ENCODE peak calls at places on chromosomes 16 and 17, in four cellular contexts. X, V, E and A are unnamed samples.

GRCh38 chr17:79513805-79514535 is 96.9 kb downstream of the RBFOX3 start:
- DNase-seq in X (no peak), V (no peak), E (no peak), A (no peak)

GRCh38 chr16:31202402-31203385 is at the start of gene PYCARD:
- DNase-seq in X (peak), V (peak), E (peak), A (peak)

GRCh38 chr16:50368410-50369132 is at the start of gene BRD7:
- DNase-seq in X (peak), V (no peak), E (peak), A (peak)

GRCh38 chr17:20993863-20994778 is 48.7 kb downstream of the USP22 start:
- DNase-seq in X (no peak), V (no peak), E (no peak), A (no peak)

GRCh38 chr16:2001456-2002355 is 7.9 kb downstream of the ZNF598 start:
- DNase-seq in X (no peak), V (no peak), E (no peak), A (no peak)

GRCh38 chr17:29931253-29931932 is 1.4 kb upstream of the SSH2 start:
- DNase-seq in X (peak), V (peak), E (peak), A (peak)

GRCh38 chr17:18291718-18292540 is 22.9 kb downstream of the TOP3A start:
- DNase-seq in X (no peak), V (no peak), E (no peak), A (no peak)

GRCh38 chr17:63785556-63785955 is 11.6 kb downstream of the DDX42 start:
- DNase-seq in X (no peak), V (no peak), E (peak), A (peak)

GRCh38 chr17:38613981-38614779 is 8.4 kb upstream of the SRCIN1 start:
- DNase-seq in X (no peak), V (no peak), E (no peak), A (no peak)

GRCh38 chr16:10504404-10504885 is 76.0 kb downstream of the EMP2 start:
- DNase-seq in X (no peak), V (no peak), E (no peak), A (no peak)

DNA sequence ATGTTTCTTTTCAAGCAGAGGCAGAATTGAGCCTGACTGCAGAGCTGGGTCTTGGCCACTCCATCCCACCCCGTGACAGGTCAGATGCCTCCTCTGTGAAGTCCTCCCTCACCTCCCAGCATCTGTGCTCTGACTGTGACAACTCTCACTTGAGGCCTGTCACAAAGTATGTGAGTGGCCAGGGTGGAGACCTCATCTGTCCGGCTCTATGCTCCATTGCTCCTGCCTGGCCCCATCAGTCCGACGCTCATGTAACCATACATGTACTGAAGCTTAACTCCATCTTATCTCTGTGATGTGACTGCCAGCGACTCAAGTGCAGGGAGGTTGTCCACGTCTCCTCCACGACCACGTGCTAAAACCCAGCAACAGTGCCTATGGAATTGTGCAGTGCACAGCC is 3.5 kb downstream of the PPL start:
- DNase-seq in X (no peak), V (no peak), E (no peak), A (no peak)
- H3K4me3 ChIP-seq in X (no peak), V (no peak), E (no peak), A (no peak)

DNA sequence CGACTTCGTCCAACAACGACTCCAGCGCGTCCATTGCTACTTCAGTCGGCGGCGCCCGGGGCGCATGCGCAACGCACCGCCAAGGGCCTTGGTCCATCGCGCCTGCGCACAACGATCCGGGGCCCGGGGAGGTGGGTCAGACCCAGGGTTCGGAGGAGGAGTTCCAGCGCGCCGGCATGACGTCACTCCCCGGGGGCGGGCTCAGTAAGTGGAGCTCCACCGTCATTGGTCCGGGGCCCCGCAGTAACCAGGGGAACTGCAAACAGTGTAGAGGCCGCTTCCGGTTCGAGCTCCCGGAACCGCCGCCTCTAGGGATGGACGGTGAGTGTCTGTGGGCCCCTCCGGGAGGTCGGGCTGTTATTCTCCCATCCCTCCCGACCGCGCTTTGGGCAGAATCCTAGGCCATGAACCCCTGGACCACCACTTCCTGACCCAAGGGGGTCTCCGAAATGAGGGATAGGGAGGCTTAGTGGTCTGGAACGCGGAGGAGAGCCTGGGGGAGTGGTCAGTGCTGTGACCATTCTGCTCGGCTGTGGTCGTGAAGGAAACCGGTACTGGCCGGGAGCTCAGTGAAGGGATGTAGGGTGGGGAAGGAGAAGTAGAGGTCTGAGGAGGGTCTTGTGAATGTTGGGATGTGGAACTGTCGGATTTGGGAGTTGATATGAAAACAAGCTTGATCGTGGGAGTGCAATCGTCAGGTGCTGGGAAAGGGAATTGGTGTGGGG is at the start of the genes GTF3C1 and KATNIP:
- DNase-seq in X (peak), V (peak), E (peak), A (peak)
- TF ChIP-seq CTCF in X (no peak), V (no peak), E (no peak), A (no peak)

DNA sequence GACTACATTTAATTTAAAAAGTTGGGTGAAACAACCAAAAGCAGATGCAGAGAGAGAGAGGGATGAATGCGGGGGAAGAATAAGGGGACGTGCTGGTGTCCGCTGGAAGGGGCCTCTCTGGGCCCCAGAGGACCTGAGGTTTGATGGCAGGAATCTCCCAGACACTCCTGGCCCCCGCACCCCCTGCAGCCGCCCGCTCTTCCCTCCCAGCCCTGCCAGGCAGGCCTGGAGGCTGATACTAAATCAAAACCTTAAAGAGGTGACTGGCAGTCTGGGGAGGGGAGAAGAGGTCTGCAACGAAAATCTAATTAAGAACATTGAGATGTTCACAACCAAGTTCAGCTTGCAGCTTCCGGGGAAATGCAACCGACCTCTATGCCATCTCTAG is 2.4 kb downstream of the FOXL1 start:
- DNase-seq in X (no peak), V (no peak), E (no peak), A (no peak)
- H3K4me3 ChIP-seq in X (no peak), V (no peak), E (peak), A (peak)

DNA sequence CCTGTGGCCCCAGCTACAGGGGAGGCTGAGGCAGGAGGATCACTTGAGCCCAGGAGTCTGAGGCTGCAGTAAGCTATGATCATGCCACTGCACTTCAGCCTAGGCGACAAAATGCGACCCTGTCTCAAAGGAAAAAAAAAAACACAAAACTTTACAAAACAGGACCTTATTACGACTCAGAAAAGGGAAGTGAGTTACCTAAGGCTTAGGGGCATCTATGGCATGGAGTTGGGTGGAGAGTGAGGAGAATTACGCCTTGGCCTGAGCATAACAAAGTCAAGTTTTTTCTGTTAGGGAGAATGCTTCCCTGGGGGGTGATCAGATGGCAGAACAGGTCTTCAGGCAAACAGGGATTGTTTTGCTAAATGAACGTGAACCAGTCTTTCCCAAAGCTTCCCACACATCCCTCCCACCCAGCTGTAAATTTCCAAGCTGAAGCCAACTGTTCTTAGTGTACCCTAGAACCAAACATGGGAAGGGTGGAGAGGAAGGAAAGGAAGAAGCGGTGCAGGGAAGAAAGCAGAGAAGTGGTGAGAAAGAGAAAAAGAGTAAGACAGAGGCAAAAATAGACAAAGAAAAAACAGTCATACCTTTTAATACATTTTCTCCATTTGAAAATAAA is 24.6 kb upstream of the TNRC6C start:
- DNase-seq in X (no peak), V (no peak), E (no peak), A (no peak)
- TF ChIP-seq CTCF in X (no peak), V (no peak), E (no peak), A (no peak)

GRCh38 chr16:89200850-89201466 is 621 bp upstream of the SLC22A31 start:
- DNase-seq in X (no peak), V (no peak), E (no peak), A (no peak)
- H3K4me3 ChIP-seq in X (peak), V (no peak), E (peak), A (no peak)

GRCh38 chr16:81497690-81498089 is 53.1 kb downstream of the CMIP start:
- DNase-seq in X (peak), V (no peak), E (no peak), A (no peak)
- TF ChIP-seq CTCF in X (peak), V (no peak), E (no peak), A (no peak)